ENCODE peak calls at places on chromosome 1, in five cellular contexts. K, A, U, C and B are unnamed samples.

GRCh38 chr1:33524586-33524985 is 52.1 kb downstream of the ZSCAN20 start:
- DNase-seq in A (no peak), U (no peak), C (no peak), K (no peak), B (no peak)

GRCh38 chr1:93681549-93682412 is at the start of gene BCAR3:
- DNase-seq in C (peak; percentile 71), A (peak; percentile 79), U (no peak), K (peak; percentile 73), B (peak; percentile 78)

GRCh38 chr1:6459850-6460265 is 6.1 kb downstream of the TNFRSF25 start:
- DNase-seq in A (no peak), K (no peak), C (no peak), U (no peak), B (no peak)

GRCh38 chr1:243409284-243409683 is 153.4 kb downstream of the SDCCAG8 start:
- DNase-seq in K (no peak), C (no peak), A (no peak), U (peak; percentile 2), B (no peak)

GRCh38 chr1:227946624-227947424 is 908 bp downstream of the WNT9A start:
- DNase-seq in K (peak; percentile 46), U (peak; percentile 86), C (peak; percentile 91), A (peak; percentile 79), B (peak; percentile 84)

GRCh38 chr1:159009704-159010361 is at the start of gene IFI16:
- DNase-seq in C (peak; percentile 23), K (peak; percentile 96), U (peak; percentile 10), A (peak; percentile 63), B (peak; percentile 34)

GRCh38 chr1:41768538-41768937 is 150.2 kb downstream of the HIVEP3 start:
- DNase-seq in U (no peak), K (no peak), C (no peak), A (no peak), B (no peak)

GRCh38 chr1:156947127-156947526 is 26.7 kb downstream of the LRRC71 start:
- DNase-seq in C (no peak), K (no peak), A (no peak), U (no peak), B (no peak)

GRCh38 chr1:220787069-220787614 is 429 bp downstream of the MTARC1 start:
- DNase-seq in U (peak; percentile 58), C (peak; percentile 84), A (no peak), K (no peak), B (peak; percentile 80)

GRCh38 chr1:178055093-178055492 is 38.8 kb upstream of the RASAL2 start:
- DNase-seq in K (no peak), U (peak; percentile 66), A (peak; percentile 48), C (peak; percentile 40), B (peak; percentile 54)

GRCh38 chr1:63987014-63987630 is 213.3 kb downstream of the ROR1 start:
- DNase-seq in K (peak; percentile 51), A (no peak), C (no peak), U (no peak), B (no peak)

GRCh38 chr1:165144757-165145397 is 211.6 kb downstream of the LMX1A start:
- DNase-seq in K (peak; percentile 44), C (peak; percentile 66), A (peak; percentile 33), U (no peak), B (peak; percentile 40)

GRCh38 chr1:9375912-9376311 is 83.2 kb downstream of the SPSB1 start:
- DNase-seq in A (no peak), C (no peak), K (no peak), U (no peak), B (no peak)

GRCh38 chr1:162003061-162003824 is 20.4 kb downstream of the OLFML2B start:
- DNase-seq in C (no peak), K (peak; percentile 86), U (no peak), A (no peak), B (no peak)

GRCh38 chr1:93317207-93317606 is 28.5 kb upstream of the DR1 start:
- DNase-seq in K (no peak), A (peak; percentile 27), U (no peak), C (peak; percentile 17), B (peak; percentile 18)

GRCh38 chr1:154344977-154345837 is 19.9 kb downstream of the ATP8B2 start:
- DNase-seq in A (no peak), U (peak; percentile 41), C (peak; percentile 58), K (peak; percentile 35), B (peak; percentile 57)

GRCh38 chr1:203126866-203127671 is 457 bp upstream of the ADORA1 start:
- DNase-seq in C (no peak), K (peak; percentile 4), U (no peak), A (no peak), B (no peak)

GRCh38 chr1:22769932-22770331 is 59.3 kb downstream of the EPHB2 start:
- DNase-seq in A (no peak), C (no peak), K (no peak), U (no peak), B (no peak)

DNA sequence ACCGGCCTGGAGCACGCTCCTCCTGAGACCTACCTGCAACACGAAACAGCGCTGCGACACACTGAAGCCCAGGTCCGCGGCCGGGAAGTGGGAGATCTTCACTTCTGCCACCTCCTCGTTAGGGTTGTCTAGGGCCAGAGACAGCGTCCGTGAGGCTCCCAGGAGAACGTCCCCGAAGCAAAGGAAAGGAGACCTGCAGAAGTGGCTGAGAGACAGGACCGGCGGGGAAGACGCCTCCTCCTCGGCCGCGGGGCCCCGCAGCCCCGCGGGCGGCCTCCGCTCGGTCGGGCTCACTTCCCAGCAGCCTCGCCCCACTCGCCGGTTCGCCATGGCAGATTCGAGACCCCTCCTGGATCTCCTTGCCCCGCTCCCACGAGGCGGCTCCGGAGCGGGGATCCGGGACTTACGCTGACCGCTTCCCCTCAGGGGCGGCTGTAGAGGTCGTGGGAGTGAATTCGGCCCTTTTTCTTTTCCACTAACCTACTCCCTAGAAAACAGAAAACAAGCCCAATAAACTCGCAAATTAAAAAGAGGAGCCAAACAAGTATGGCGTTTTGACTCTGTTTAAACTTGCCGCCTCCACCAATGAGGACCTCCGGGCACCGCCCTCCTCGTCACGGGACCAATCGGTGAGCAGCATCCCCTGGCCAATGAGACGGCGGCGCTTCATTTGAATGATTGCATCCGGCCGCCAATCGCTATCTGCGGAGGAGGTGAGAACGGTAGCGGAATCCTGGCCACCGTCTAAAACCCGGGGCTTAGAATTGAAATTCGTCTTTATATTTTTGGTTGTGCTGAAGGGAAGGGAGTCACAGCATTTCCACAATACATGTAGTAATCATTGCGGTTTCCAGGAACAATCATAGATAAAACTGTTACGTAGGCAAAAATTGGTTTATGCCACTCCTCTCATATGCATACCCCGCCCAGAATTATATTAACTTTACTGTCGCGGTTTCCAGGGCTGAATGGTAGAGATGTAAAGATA is at the start of gene ASPM:
- DNase-seq in K (peak; percentile 93), A (peak; percentile 96), U (peak; percentile 87), C (peak; percentile 94), B (peak; percentile 95)
- TF ChIP-seq POLR2A in K (no peak), A (no peak), U (no peak), C (no peak), B (no peak)

GRCh38 chr1:24765308-24765988 is 20.2 kb downstream of the CLIC4 start:
- DNase-seq in C (no peak), U (no peak), A (no peak), K (peak; percentile 60), B (no peak)
- H3K27ac ChIP-seq in C (no peak overlapping the region), U (peak overlapping the region; percentile 76), A (peak overlapping the region; percentile 51), K (peak overlapping the region; percentile 49), B (peak overlapping the region; percentile 45)

DNA sequence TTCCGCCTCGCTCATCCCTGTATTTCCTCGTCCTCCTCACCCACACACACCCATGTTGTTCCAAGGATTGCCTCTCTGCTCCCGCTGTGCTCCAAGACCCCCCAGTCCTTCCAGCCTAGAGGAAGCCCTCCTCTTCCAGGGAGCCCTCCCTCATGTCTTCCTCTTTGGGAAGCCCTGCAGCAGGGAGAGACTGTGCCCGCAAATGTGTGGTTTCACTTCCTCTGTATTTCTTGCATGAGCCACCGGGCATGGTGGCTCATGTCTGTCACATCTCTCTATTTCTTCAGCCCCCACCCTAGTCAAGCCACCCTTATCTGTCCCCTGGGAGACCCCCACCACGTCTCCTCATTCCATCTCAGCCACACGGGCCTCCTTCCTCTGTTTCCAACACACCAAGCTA is 57.5 kb upstream of the PAX7 start:
- DNase-seq in A (no peak), C (no peak), U (no peak), K (no peak), B (no peak)
- H3K9me3 ChIP-seq in A (no peaks in the 10 kb centered on the region), C (no peaks in the 10 kb centered on the region), U (no peaks in the 10 kb centered on the region), K (no peaks in the 10 kb centered on the region), B (no peaks in the 10 kb centered on the region)

GRCh38 chr1:46285730-46286477 is 17.5 kb downstream of the LRRC41 start:
- DNase-seq in U (no peak), C (no peak), K (no peak), A (no peak), B (no peak)
- TF ChIP-seq POLR2A in U (no peak), C (no peak), K (no peak), A (no peak), B (no peak)